ENCODE peak calls at places on chromosome X, in six cellular contexts. U is fibroblast of the aortic adventitia; V is iPS-NIHi11; I is SW 1271; K is HFF-Myc; Z is natural killer cell treated with Interleukin-12 subunit alpha and Interleukin-12 subunit beta and Interleukin-15 and Interleukin-18, amount 100 ng/mL, for 72 hours. E is an unnamed sample.
A peak's percentile ranks its signal among the peaks of the same experiment; 100 is the strongest.

GRCh38 chrX:140467211-140467610 is 37.7 kb downstream of the SOX3 start:
- DNase-seq in I (no peak), Z (no peak), V (no peak), K (no peak), U (no peak), E (no peak)

GRCh38 chrX:71627588-71628404 is 9.5 kb upstream of the CXCR3 start:
- DNase-seq in U (no peak), Z (no peak), I (no peak), K (no peak), V (no peak), E (no peak)

GRCh38 chrX:147803948-147804347 is 107.8 kb upstream of the FMR1 start:
- DNase-seq in I (peak; percentile 1), U (no peak), Z (no peak), K (no peak), V (peak; percentile 15), E (no peak)

GRCh38 chrX:46463682-46464081 is 81.5 kb downstream of the ZNF674 start:
- DNase-seq in I (no peak), K (no peak), Z (no peak), U (no peak), V (no peak), E (no peak)

GRCh38 chrX:154327026-154327820 is 31.6 kb downstream of the TKTL1 start:
- DNase-seq in K (no peak), V (no peak), I (no peak), U (peak; percentile 31), Z (no peak), E (no peak)

GRCh38 chrX:71367396-71367795 is 1.2 kb downstream of the TAF1 start:
- DNase-seq in V (no peak), I (no peak), K (no peak), U (peak; percentile 5), Z (no peak), E (no peak)

GRCh38 chrX:20712811-20713210 is 446.1 kb upstream of the RPS6KA3 start:
- DNase-seq in K (no peak), V (no peak), Z (no peak), U (no peak), I (no peak), E (no peak)

GRCh38 chrX:40734956-40735317 is 405 bp downstream of the MED14 start:
- DNase-seq in V (peak; percentile 41), Z (no peak), I (no peak), K (no peak), U (no peak), E (no peak)

GRCh38 chrX:109347618-109348017 is 134.3 kb downstream of the GUCY2F start:
- DNase-seq in I (no peak), Z (no peak), V (peak; percentile 5), K (peak; percentile 20), U (peak; percentile 73), E (no peak)

GRCh38 chrX:74372272-74372671 is 49.0 kb upstream of the SLC16A2 start:
- DNase-seq in K (no peak), Z (no peak), U (no peak), V (no peak), I (no peak), E (no peak)

GRCh38 chrX:30895331-30895730 is 6.3 kb upstream of the TAB3 start:
- DNase-seq in I (no peak), V (no peak), K (no peak), U (no peak), Z (no peak), E (no peak)

GRCh38 chrX:56761167-56761566 is 32.1 kb downstream of the NBDY start:
- DNase-seq in I (no peak), U (no peak), V (no peak), Z (no peak), K (no peak), E (no peak)

GRCh38 chrX:71533850-71534515 is 1.1 kb downstream of the OGT start:
- DNase-seq in V (peak; percentile 16), K (no peak), Z (peak; percentile 73), I (peak; percentile 66), U (peak; percentile 57), E (no peak)

GRCh38 chrX:16516473-16516872 is 133.5 kb upstream of the S100G start:
- DNase-seq in V (no peak), I (no peak), K (peak; percentile 16), U (no peak), Z (no peak), E (peak; percentile 30)

GRCh38 chrX:49199315-49199595 is 738 bp downstream of the SYP start:
- DNase-seq in V (no peak), K (no peak), I (no peak), U (no peak), Z (no peak), E (no peak)

GRCh38 chrX:107760304-107761077 is 15.1 kb downstream of the TSC22D3 start:
- DNase-seq in I (no peak), Z (no peak), V (no peak), K (no peak), U (no peak), E (no peak)

GRCh38 chrX:108299101-108299591 is 139.1 kb downstream of the COL4A6 start:
- DNase-seq in Z (no peak), K (no peak), V (no peak), I (no peak), U (peak; percentile 33), E (no peak)

GRCh38 chrX:154813801-154814200 is 8.5 kb upstream of the MPP1 start:
- DNase-seq in U (no peak), I (no peak), Z (no peak), V (no peak), K (no peak), E (no peak)

GRCh38 chrX:22399793-22400192 is 127.1 kb downstream of the CBLL2 start:
- DNase-seq in K (peak; percentile 4), I (no peak), V (no peak), U (no peak), Z (no peak), E (no peak)

GRCh38 chrX:30302957-30303356 is 6.2 kb downstream of the NR0B1 start:
- DNase-seq in K (no peak), Z (no peak), U (peak; percentile 33), I (no peak), V (no peak), E (no peak)

GRCh38 chrX:131633285-131633917 is 89.5 kb downstream of the OR13H1 start:
- DNase-seq in K (peak; percentile 12), V (peak; percentile 60), Z (peak; percentile 66), I (peak; percentile 3), U (peak; percentile 65), E (peak; percentile 28)

GRCh38 chrX:112714357-112714918 is 34.7 kb upstream of the LHFPL1 start:
- DNase-seq in Z (no peak), U (no peak), V (no peak), K (no peak), I (no peak), E (no peak)

GRCh38 chrX:319579-320125 is 1.1 kb upstream of the GTPBP6 start:
- DNase-seq in U (no peak), K (no peak), I (no peak), Z (peak; percentile 62), V (no peak), E (no peak)

GRCh38 chrX:149992918-149993317 is 54.6 kb upstream of the EOLA2 start:
- DNase-seq in V (no peak), Z (no peak), I (no peak), K (no peak), U (peak; percentile 16), E (no peak)

GRCh38 chrX:141924293-141924692 is 20.6 kb downstream of the MAGEC1 start:
- DNase-seq in K (no peak), U (no peak), I (no peak), V (no peak), Z (no peak), E (no peak)

GRCh38 chrX:118807151-118808017 is 16.2 kb upstream of the ZCCHC12 start:
- DNase-seq in Z (no peak), I (peak; percentile 1), K (peak; percentile 9), U (peak; percentile 61), V (peak; percentile 37), E (no peak)

GRCh38 chrX:47191806-47192401 is 1.7 kb upstream of the UBA1 start:
- DNase-seq in I (no peak), K (no peak), U (no peak), Z (no peak), V (no peak), E (no peak)

GRCh38 chrX:108439434-108439883 is at the start of gene COL4A5:
- DNase-seq in I (peak; percentile 70), V (peak; percentile 56), K (peak; percentile 40), Z (no peak), U (peak; percentile 91), E (no peak)

GRCh38 chrX:1212532-1212931 is at the start of gene CRLF2:
- DNase-seq in K (no peak), V (no peak), Z (no peak), U (no peak), I (peak; percentile 25), E (no peak)

GRCh38 chrX:68498508-68499379 is at the start of gene YIPF6:
- DNase-seq in K (peak; percentile 27), I (peak; percentile 61), Z (peak; percentile 82), V (peak; percentile 80), U (peak; percentile 62), E (no peak)

GRCh38 chrX:1486177-1486576 is 33.5 kb upstream of the ASMTL start:
- DNase-seq in V (no peak), K (no peak), U (no peak), Z (no peak), I (no peak), E (no peak)

GRCh38 chrX:149286940-149287349 is 218.2 kb downstream of the IDS start:
- DNase-seq in U (peak; percentile 43), K (no peak), Z (peak; percentile 64), I (peak; percentile 19), V (peak; percentile 60), E (peak; percentile 6)

GRCh38 chrX:97398030-97398551 is 514.4 kb downstream of the RPA4 start:
- DNase-seq in K (no peak), Z (no peak), U (no peak), V (no peak), I (no peak), E (no peak)

GRCh38 chrX:1807301-1807731 is 192.5 kb downstream of the ASMT start:
- DNase-seq in I (no peak), Z (no peak), V (peak; percentile 67), U (no peak), K (no peak), E (no peak)

GRCh38 chrX:134935286-134935685 is 55.5 kb upstream of the SMIM10 start:
- DNase-seq in Z (no peak), V (no peak), U (no peak), I (no peak), K (no peak), E (no peak)

GRCh38 chrX:16702700-16703599 is 9.5 kb downstream of the CTPS2 start:
- DNase-seq in U (no peak), Z (no peak), I (no peak), K (no peak), V (no peak), E (no peak)